ENCODE peak calls at places on chromosomes 12 and 14, in four cellular contexts. B, Q, E and Y are unnamed samples.

GRCh38 chr14:58666737-58667136 is 29.0 kb downstream of the DACT1 start:
- DNase-seq in B (no peak), Q (no peak), E (no peak), Y (no peak)

GRCh38 chr12:122366685-122367475 is 55.6 kb downstream of the CLIP1 start:
- DNase-seq in B (peak), Q (peak), E (no peak), Y (no peak)

GRCh38 chr14:104232070-104232484 is 93.7 kb downstream of the KIF26A start:
- DNase-seq in B (no peak), Q (no peak), E (no peak), Y (no peak)

GRCh38 chr12:118537481-118537917 is 161.1 kb downstream of the SUDS3 start:
- DNase-seq in B (no peak), Q (peak), E (no peak), Y (no peak)

GRCh38 chr14:89673499-89674225 is 256.6 kb upstream of the FOXN3 start:
- DNase-seq in B (no peak), Q (no peak), E (no peak), Y (no peak)

GRCh38 chr12:79451365-79451764 is 239.4 kb downstream of the PAWR start:
- DNase-seq in B (no peak), Q (no peak), E (peak), Y (no peak)

GRCh38 chr14:91352101-91352500 is 65.5 kb downstream of the CCDC88C start:
- DNase-seq in B (peak), Q (no peak), E (no peak), Y (no peak)

GRCh38 chr14:92122351-92122677 is 545 bp downstream of the CPSF2 start:
- DNase-seq in B (peak), Q (no peak), E (peak), Y (no peak)

GRCh38 chr14:102593841-102594170 is 1.4 kb downstream of the RCOR1 start:
- DNase-seq in B (peak), Q (no peak), E (peak), Y (no peak)

GRCh38 chr14:64324461-64325255 is 30.5 kb upstream of the ESR2 start:
- DNase-seq in B (peak), Q (no peak), E (peak), Y (no peak)

GRCh38 chr12:79782197-79782890 is 91.6 kb upstream of the PAWR start:
- DNase-seq in B (peak), Q (no peak), E (no peak), Y (no peak)